ENCODE peak calls at places on chromosome 21, in four cellular contexts. One of them, this sample, is unnamed.
A peak's percentile ranks its signal among the peaks of the same experiment; 100 is the strongest.

GRCh38 chr21:38388219-38388618 is 110.1 kb downstream of the ERG start:
- DNase-seq in H1: no peak
- DNase-seq in K562: no peak
- DNase-seq in HepG2: no peak
- DNase-seq in this sample: no peak

GRCh38 chr21:44012474-44013379 is 618 bp downstream of the TRAPPC10 start:
- DNase-seq in H1: no peak
- DNase-seq in K562: peak; percentile 95
- DNase-seq in HepG2: peak; percentile 65
- DNase-seq in this sample: peak; percentile 88

GRCh38 chr21:38486221-38486620 is 12.1 kb downstream of the ERG start:
- DNase-seq in H1: no peak
- DNase-seq in K562: no peak
- DNase-seq in HepG2: no peak
- DNase-seq in this sample: no peak

GRCh38 chr21:33171584-33172169 is 58.1 kb upstream of the IFNAR2 start:
- DNase-seq in H1: no peak
- DNase-seq in K562: no peak
- DNase-seq in HepG2: no peak
- DNase-seq in this sample: no peak

GRCh38 chr21:20997308-20997632 is 939 bp upstream of the NCAM2 start:
- DNase-seq in H1: no peak
- DNase-seq in K562: no peak
- DNase-seq in HepG2: no peak
- DNase-seq in this sample: peak; percentile 19

GRCh38 chr21:25507522-25507921 is 99.8 kb downstream of the MRPL39 start:
- DNase-seq in H1: no peak
- DNase-seq in K562: no peak
- DNase-seq in HepG2: no peak
- DNase-seq in this sample: no peak

GRCh38 chr21:35077975-35078374 is 28.9 kb upstream of the RUNX1 start:
- DNase-seq in H1: no peak
- DNase-seq in K562: no peak
- DNase-seq in HepG2: no peak
- DNase-seq in this sample: no peak

GRCh38 chr21:35579520-35580293 is 480.6 kb downstream of the SETD4 start:
- DNase-seq in H1: no peak
- DNase-seq in K562: no peak
- DNase-seq in HepG2: no peak
- DNase-seq in this sample: no peak

GRCh38 chr21:39954570-39954969 is 87.3 kb downstream of the PCP4 start:
- DNase-seq in H1: no peak
- DNase-seq in K562: no peak
- DNase-seq in HepG2: no peak
- DNase-seq in this sample: no peak

GRCh38 chr21:36545776-36546511 is 66.0 kb upstream of the CLDN14 start:
- DNase-seq in H1: no peak
- DNase-seq in K562: no peak
- DNase-seq in HepG2: no peak
- DNase-seq in this sample: no peak

GRCh38 chr21:38223893-38224540 is 32.8 kb upstream of the KCNJ15 start:
- DNase-seq in H1: no peak
- DNase-seq in K562: no peak
- DNase-seq in HepG2: no peak
- DNase-seq in this sample: peak; percentile 38

GRCh38 chr21:25396135-25396711 is 211.1 kb downstream of the MRPL39 start:
- DNase-seq in H1: no peak
- DNase-seq in K562: no peak
- DNase-seq in HepG2: no peak
- DNase-seq in this sample: no peak

GRCh38 chr21:36798461-36798860 is 99.5 kb downstream of the SIM2 start:
- DNase-seq in H1: no peak
- DNase-seq in K562: no peak
- DNase-seq in HepG2: no peak
- DNase-seq in this sample: no peak

GRCh38 chr21:35249636-35250035 is 200.5 kb upstream of the RUNX1 start:
- DNase-seq in H1: no peak
- DNase-seq in K562: no peak
- DNase-seq in HepG2: no peak
- DNase-seq in this sample: no peak

GRCh38 chr21:39452207-39452964 is 616 bp downstream of the SH3BGR start:
- DNase-seq in H1: no peak
- DNase-seq in K562: no peak
- DNase-seq in HepG2: peak; percentile 3
- DNase-seq in this sample: no peak

GRCh38 chr21:31948681-31949080 is 75.9 kb downstream of the HUNK start:
- DNase-seq in H1: no peak
- DNase-seq in K562: no peak
- DNase-seq in HepG2: no peak
- DNase-seq in this sample: no peak

GRCh38 chr21:27225142-27225541 is 258.3 kb upstream of the ADAMTS5 start:
- DNase-seq in H1: no peak
- DNase-seq in K562: no peak
- DNase-seq in HepG2: no peak
- DNase-seq in this sample: no peak

GRCh38 chr21:40204956-40205355 is 337.7 kb downstream of the PCP4 start:
- DNase-seq in H1: no peak
- DNase-seq in K562: no peak
- DNase-seq in HepG2: no peak
- DNase-seq in this sample: no peak

GRCh38 chr21:37871121-37871862 is 45.0 kb downstream of the KCNJ6 start:
- DNase-seq in H1: no peak
- DNase-seq in K562: no peak
- DNase-seq in HepG2: no peak
- DNase-seq in this sample: no peak

GRCh38 chr21:35981514-35982070 is 78.7 kb downstream of the SETD4 start:
- DNase-seq in H1: no peak
- DNase-seq in K562: no peak
- DNase-seq in HepG2: no peak
- DNase-seq in this sample: no peak

GRCh38 chr21:29155933-29156260 is 25.5 kb downstream of the MAP3K7CL start:
- DNase-seq in H1: no peak
- DNase-seq in K562: no peak
- DNase-seq in HepG2: no peak
- DNase-seq in this sample: no peak

GRCh38 chr21:28833609-28834008 is 159.1 kb downstream of the LTN1 start:
- DNase-seq in H1: no peak
- DNase-seq in K562: no peak
- DNase-seq in HepG2: no peak
- DNase-seq in this sample: no peak

DNA sequence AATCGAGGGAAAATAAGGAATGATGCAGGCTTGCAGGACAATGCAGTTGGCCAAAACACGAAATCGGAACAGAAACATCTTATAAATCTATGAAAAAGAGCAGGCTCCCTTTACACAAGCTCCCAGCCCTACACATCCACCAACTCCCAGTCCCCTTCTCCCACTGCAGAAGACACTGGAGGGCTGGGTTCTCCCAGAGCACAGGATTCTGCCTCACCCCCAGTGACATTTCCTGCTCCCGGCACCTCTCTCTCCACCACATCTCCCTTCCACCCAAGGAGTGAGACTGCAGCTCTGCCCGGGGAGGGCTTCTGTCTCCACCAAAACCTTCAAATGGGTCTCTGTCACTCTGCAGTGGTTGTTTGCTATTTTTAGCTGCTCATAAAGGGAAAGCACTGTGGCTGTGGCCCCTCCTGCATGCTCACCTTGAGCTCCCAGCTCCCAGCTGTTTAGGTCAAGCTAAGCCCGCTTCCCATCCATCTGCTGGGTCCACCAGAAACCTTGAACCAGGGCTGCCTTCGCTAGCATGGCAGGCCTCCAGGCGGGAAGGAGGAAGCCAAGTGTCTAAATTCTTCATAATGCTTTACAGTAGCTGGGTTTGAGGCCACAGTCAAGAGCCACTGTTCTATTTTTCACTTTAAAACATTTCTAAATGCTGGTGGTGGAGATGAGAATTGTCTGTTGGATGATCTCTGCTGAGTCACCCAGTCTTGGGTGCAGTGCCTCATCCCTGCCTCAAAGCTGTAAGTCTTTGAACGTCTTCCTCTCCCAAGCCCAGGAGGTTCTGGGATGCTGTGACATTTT is 3.3 kb upstream of the C2CD2 start:
- DNase-seq in H1: no peak
- DNase-seq in K562: peak; percentile 67
- DNase-seq in HepG2: no peak
- DNase-seq in this sample: no peak
- TF ChIP-seq ATF2 in H1: no peak
- TF ChIP-seq ATF2 in K562: no peak
- TF ChIP-seq ATF2 in HepG2: no peak
- TF ChIP-seq ATF2 in this sample: no peak

GRCh38 chr21:46646541-46647154 is 11.2 kb downstream of the PRMT2 start:
- DNase-seq in H1: no peak
- DNase-seq in K562: no peak
- DNase-seq in HepG2: no peak
- DNase-seq in this sample: no peak
- TF ChIP-seq JUN in H1: no peak
- TF ChIP-seq JUN in K562: no peak
- TF ChIP-seq JUN in HepG2: no peak
- TF ChIP-seq JUN in this sample: no peak

GRCh38 chr21:45319461-45320211 is 31.9 kb upstream of the POFUT2 start:
- DNase-seq in H1: no peak
- DNase-seq in K562: no peak
- DNase-seq in HepG2: no peak
- DNase-seq in this sample: no peak
- TF ChIP-seq ATF2 in H1: no peak
- TF ChIP-seq ATF2 in K562: no peak
- TF ChIP-seq ATF2 in HepG2: no peak
- TF ChIP-seq ATF2 in this sample: no peak

GRCh38 chr21:15195768-15196167 is 131.0 kb upstream of the NRIP1 start:
- DNase-seq in H1: no peak
- DNase-seq in K562: no peak
- DNase-seq in HepG2: peak; percentile 92
- DNase-seq in this sample: no peak
- TF ChIP-seq JUN in H1: no peak
- TF ChIP-seq JUN in K562: no peak
- TF ChIP-seq JUN in HepG2: no peak
- TF ChIP-seq JUN in this sample: no peak

This sample was measured in WTC11.